ENCODE peak calls at places on chromosomes 1 and 21, in nine cellular contexts. N is CD8-positive, alpha-beta memory T cell; Q is left ventricle myocardium inferior; O is A673; R is effector memory CD4-positive, alpha-beta T cell; G is A549; F is CD4-positive, alpha-beta T cell; J is OCI-LY7; S is cardiac muscle cell. X is an unnamed sample. For H3K9me3, the result is how much of the 10 kb centered on the place peaks cover.

GRCh38 chr21:45596704-45597318 is 46.7 kb upstream of the PCBP3 start:
- DNase-seq in O (peak), N (peak), G (peak), F (peak), R (peak), Q (peak), J (peak), S (peak), X (peak)

GRCh38 chr1:152442291-152442690 is 28.2 kb upstream of the CRNN start:
- DNase-seq in R (no peak), N (no peak), O (no peak), J (no peak), F (no peak), G (no peak), Q (peak), S (no peak), X (no peak)

GRCh38 chr1:45643978-45644377 is 20.1 kb upstream of the CCDC17 start:
- DNase-seq in G (no peak), S (no peak), J (peak), F (no peak), O (no peak), R (no peak), N (no peak), Q (no peak), X (no peak)

GRCh38 chr1:156476501-156477298 is 23.9 kb downstream of the MEF2D start:
- DNase-seq in G (peak), N (no peak), R (no peak), J (no peak), O (peak), S (no peak), Q (no peak), F (no peak), X (no peak)

GRCh38 chr1:27366411-27367159 is at the start of gene MAP3K6:
- DNase-seq in Q (peak), J (no peak), G (peak), O (peak), N (no peak), S (peak), F (no peak), R (no peak), X (peak)

GRCh38 chr1:243471754-243472725 is 216.2 kb downstream of the SDCCAG8 start:
- DNase-seq in S (no peak), F (no peak), N (no peak), R (no peak), Q (no peak), O (no peak), G (no peak), J (no peak), X (no peak)

GRCh38 chr1:37047487-37047886 is 13.2 kb upstream of the GRIK3 start:
- DNase-seq in N (no peak), F (no peak), Q (no peak), R (no peak), O (no peak), G (no peak), S (no peak), J (no peak), X (no peak)

GRCh38 chr1:44652445-44653106 is 21.7 kb downstream of the TMEM53 start:
- DNase-seq in J (peak), O (peak), Q (peak), F (peak), R (peak), G (peak), S (peak), N (peak), X (peak)

GRCh38 chr1:104132386-104132973 is 382.8 kb downstream of the AMY1C start:
- DNase-seq in J (peak), Q (no peak), N (no peak), S (peak), R (no peak), G (no peak), F (no peak), O (peak), X (no peak)

GRCh38 chr1:237566581-237566980 is 324.1 kb downstream of the ZP4 start:
- DNase-seq in G (no peak), F (no peak), J (no peak), R (no peak), N (no peak), Q (no peak), S (no peak), O (no peak), X (no peak)

GRCh38 chr21:43812139-43812821 is 22.9 kb downstream of the RRP1 start:
- DNase-seq in J (no peak), O (peak), F (no peak), S (no peak), Q (no peak), N (no peak), R (no peak), G (no peak), X (no peak)

GRCh38 chr1:185996211-185996610 is 262.0 kb downstream of the HMCN1 start:
- DNase-seq in F (no peak), O (no peak), J (no peak), Q (peak), N (no peak), S (no peak), R (no peak), G (no peak), X (no peak)

GRCh38 chr1:151512801-151513625 is 1.8 kb downstream of the CGN start:
- DNase-seq in G (no peak), N (no peak), Q (no peak), S (no peak), O (no peak), R (no peak), F (no peak), J (no peak), X (no peak)

GRCh38 chr1:211947396-211948295 is 87.7 kb downstream of the INTS7 start:
- DNase-seq in N (no peak), F (no peak), G (no peak), O (no peak), Q (no peak), J (no peak), R (no peak), S (peak), X (no peak)

GRCh38 chr1:9080704-9081291 is 11.4 kb upstream of the SLC2A5 start:
- DNase-seq in O (no peak), G (no peak), S (no peak), R (no peak), Q (no peak), J (peak), N (no peak), F (no peak), X (no peak)

GRCh38 chr1:51897699-51898031 is 19.1 kb upstream of the NRDC start:
- DNase-seq in J (no peak), S (no peak), R (no peak), F (no peak), N (no peak), O (no peak), Q (no peak), G (peak), X (no peak)

GRCh38 chr1:231278100-231278790 is 37.2 kb downstream of the GNPAT start:
- DNase-seq in S (peak), F (no peak), G (no peak), Q (peak), J (no peak), N (no peak), O (peak), R (no peak), X (no peak)

GRCh38 chr1:62625415-62625814 is 28.1 kb downstream of the ANGPTL3 start:
- DNase-seq in J (no peak), Q (no peak), S (no peak), G (no peak), F (no peak), N (no peak), O (peak), R (no peak), X (no peak)

GRCh38 chr1:25707280-25708016 is 90.9 kb downstream of the MAN1C1 start:
- DNase-seq in F (no peak), G (no peak), N (no peak), J (no peak), O (no peak), R (no peak), S (no peak), Q (no peak), X (no peak)

GRCh38 chr1:3217096-3217724 is 148.2 kb downstream of the PRDM16 start:
- DNase-seq in N (no peak), F (no peak), Q (no peak), O (no peak), R (no peak), G (no peak), J (no peak), S (no peak), X (no peak)

GRCh38 chr1:98849969-98850636 is 154.6 kb downstream of the PLPPR5 start:
- DNase-seq in G (no peak), O (no peak), F (no peak), S (no peak), N (peak), J (no peak), Q (no peak), R (no peak), X (no peak)

GRCh38 chr1:76950306-76950705 is 83.0 kb downstream of the ST6GALNAC5 start:
- DNase-seq in J (no peak), G (no peak), S (no peak), O (no peak), R (no peak), Q (no peak), N (no peak), F (no peak), X (no peak)

GRCh38 chr1:39462074-39462473 is 29.4 kb upstream of the BMP8A start:
- DNase-seq in G (no peak), O (no peak), R (no peak), S (no peak), N (no peak), Q (no peak), J (no peak), F (no peak), X (no peak)

GRCh38 chr1:205525495-205526285 is 21.2 kb downstream of the CDK18 start:
- DNase-seq in S (no peak), O (no peak), R (no peak), J (no peak), Q (no peak), N (no peak), F (no peak), G (no peak), X (no peak)

GRCh38 chr1:179807291-179807690 is 64.2 kb downstream of the FAM163A start:
- DNase-seq in S (no peak), R (no peak), O (no peak), J (no peak), N (no peak), Q (no peak), F (no peak), G (no peak), X (no peak)

GRCh38 chr1:53246261-53247134 is 8.2 kb upstream of the MAGOH start:
- DNase-seq in N (no peak), G (no peak), J (peak), O (no peak), R (no peak), Q (no peak), S (no peak), F (no peak), X (no peak)

GRCh38 chr1:18139198-18139981 is 31.8 kb downstream of the IGSF21 start:
- DNase-seq in N (no peak), R (no peak), O (no peak), J (no peak), S (no peak), G (no peak), Q (no peak), F (no peak), X (no peak)

GRCh38 chr1:24770891-24771290 is 25.6 kb downstream of the CLIC4 start:
- DNase-seq in Q (no peak), N (no peak), J (no peak), S (no peak), G (no peak), O (no peak), F (no peak), R (no peak), X (no peak)

GRCh38 chr1:179334440-179334839 is 31.3 kb upstream of the AXDND1 start:
- DNase-seq in J (no peak), N (no peak), O (no peak), F (no peak), Q (no peak), S (no peak), G (no peak), R (no peak), X (no peak)

GRCh38 chr1:15436881-15437449 is 1.3 kb upstream of the CTRC start:
- DNase-seq in S (no peak), N (no peak), J (no peak), Q (no peak), O (no peak), R (no peak), F (no peak), G (no peak), X (no peak)

GRCh38 chr1:204834329-204834728 is 36.3 kb upstream of the NFASC start:
- DNase-seq in Q (no peak), N (no peak), O (no peak), F (no peak), S (no peak), G (no peak), J (no peak), R (no peak), X (no peak)

GRCh38 chr1:74363220-74363619 is 128.0 kb downstream of the TNNI3K start:
- DNase-seq in N (no peak), S (peak), Q (peak), O (no peak), R (no peak), F (no peak), J (no peak), G (no peak), X (no peak)

GRCh38 chr1:38396606-38397005 is 350.0 kb upstream of the POU3F1 start:
- DNase-seq in Q (no peak), N (no peak), R (no peak), J (no peak), O (no peak), F (no peak), G (no peak), S (no peak), X (no peak)

GRCh38 chr1:102191723-102192122 is 195.0 kb upstream of the OLFM3 start:
- DNase-seq in O (peak), J (peak), Q (no peak), R (no peak), N (no peak), F (no peak), S (peak), G (no peak), X (no peak)

GRCh38 chr1:213244664-213245091 is 193.6 kb downstream of the RPS6KC1 start:
- DNase-seq in N (peak), Q (no peak), J (peak), R (no peak), F (no peak), O (peak), S (peak), G (peak), X (no peak)

GRCh38 chr1:236502972-236503639 is 20.7 kb upstream of the LGALS8 start:
- DNase-seq in J (no peak), G (peak), O (peak), S (peak), Q (peak), N (no peak), R (no peak), F (no peak), X (no peak)

GRCh38 chr1:99749948-99750347 is 16.5 kb downstream of the FRRS1 start:
- DNase-seq in N (peak), R (no peak), J (no peak), Q (no peak), S (no peak), G (no peak), F (no peak), O (no peak), X (no peak)

GRCh38 chr1:170929835-170930554 is 5.3 kb upstream of the MROH9 start:
- DNase-seq in F (no peak), J (peak), O (peak), S (peak), Q (no peak), R (no peak), N (peak), G (peak), X (no peak)

DNA sequence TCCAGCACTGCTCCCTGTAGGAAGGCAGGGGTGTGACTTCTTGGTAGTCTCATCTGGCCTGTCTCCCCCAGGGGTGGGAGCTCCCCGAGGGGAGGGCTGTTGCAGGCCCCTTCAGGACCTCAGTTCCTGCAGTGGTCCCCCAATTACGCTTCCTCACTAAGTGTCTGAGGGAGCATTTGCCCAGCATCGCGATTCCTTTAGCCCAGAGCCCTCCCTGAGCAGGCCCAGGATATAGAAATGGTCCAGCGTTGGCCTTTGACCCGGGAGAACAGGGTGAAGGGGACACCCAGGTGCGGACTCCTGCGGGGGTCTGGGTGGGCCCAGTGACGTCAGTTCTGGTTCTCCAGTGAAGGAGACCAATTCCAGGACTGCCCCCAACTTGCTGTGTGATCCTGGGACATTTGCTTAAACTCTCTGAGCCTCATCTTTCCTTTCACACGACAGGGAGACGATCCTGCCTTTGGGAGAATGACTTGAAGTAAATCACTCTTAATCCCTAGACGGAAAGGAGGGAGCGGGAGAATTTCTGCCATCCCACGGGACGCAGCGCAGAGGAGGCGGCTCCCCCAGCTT is 32.6 kb upstream of the BTG2 start:
- DNase-seq in S (no peak), N (no peak), R (no peak), J (peak), G (no peak), O (no peak), Q (no peak), F (no peak), X (no peak)
- H3K9me3 ChIP-seq in S (under half), N (under half), R (under half), J (under half), G (under half), O (under half), Q (under half), F (under half), X (under half)

GRCh38 chr1:246966502-246966901 is 34.8 kb upstream of the AHCTF1 start:
- DNase-seq in F (no peak), Q (no peak), S (no peak), N (no peak), G (no peak), O (no peak), R (no peak), J (no peak), X (no peak)
- H3K9me3 ChIP-seq in F (under half), Q (under half), S (under half), N (under half), G (under half), O (under half), R (under half), J (under half), X (under half)

DNA sequence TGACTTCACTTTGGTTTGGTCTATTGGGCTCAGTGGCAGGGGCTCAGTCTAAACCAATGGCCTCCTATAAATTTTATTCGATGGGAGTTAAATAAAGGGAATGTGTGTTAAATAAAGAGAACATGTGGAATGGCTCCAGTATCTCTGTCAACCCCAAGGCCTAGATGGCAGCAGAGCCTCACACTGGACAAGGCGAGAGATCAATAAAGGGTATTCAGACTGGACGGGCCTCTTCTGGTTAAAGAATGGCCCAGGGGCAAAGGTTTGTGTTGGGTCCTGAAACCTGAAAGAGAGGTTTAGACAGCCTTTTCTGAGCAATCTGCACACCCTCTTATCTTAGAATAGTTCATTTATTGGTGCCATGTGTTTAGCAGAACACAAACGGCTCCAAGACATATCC is 34.7 kb downstream of the SH3BP5L start:
- DNase-seq in N (no peak), S (no peak), O (no peak), G (no peak), F (no peak), Q (no peak), R (no peak), J (no peak), X (no peak)
- H3K9me3 ChIP-seq in N (under half), S (under half), O (under half), G (under half), F (under half), Q (under half), R (under half), J (under half), X (under half)

GRCh38 chr1:227563319-227564201 is at the start of gene ZNF678:
- DNase-seq in J (peak), S (peak), R (peak), G (peak), O (peak), N (peak), Q (peak), F (peak), X (peak)
- H3K9me3 ChIP-seq in J (under half), S (under half), R (under half), G (under half), O (under half), N (under half), Q (under half), F (under half), X (under half)

X was measured in T-helper 17 cell.